ENCODE peak calls at places on chromosomes 4 and X, in nine cellular contexts. One of them, this sample, is unnamed.

GRCh38 chrX:135396109-135396508 is 25.6 kb upstream of the SMIM10L2A start:
- DNase-seq in AG10803: peak; percentile 0
- DNase-seq in Caco-2: no peak
- DNase-seq in activated CD4-positive, alpha-beta T cell treated with anti-CD3 and anti-CD28 coated beads, Interleukin-2, amount 50 U/mL, for 4 hours: no peak
- DNase-seq in GM23338: no peak
- DNase-seq in NCI-H748 treated with DMSO at 0.1 percent for 48 hours: no peak
- DNase-seq in activated CD8-positive, alpha-beta memory T cell treated with anti-CD3 and anti-CD28 coated beads for 1 hour: no peak
- DNase-seq in sciatic nerve: no peak
- DNase-seq in HFF-Myc: no peak
- DNase-seq in this sample: no peak

GRCh38 chrX:153537526-153538295 is 20.3 kb downstream of the ATP2B3 start:
- DNase-seq in AG10803: no peak
- DNase-seq in Caco-2: no peak
- DNase-seq in activated CD4-positive, alpha-beta T cell treated with anti-CD3 and anti-CD28 coated beads, Interleukin-2, amount 50 U/mL, for 4 hours: no peak
- DNase-seq in GM23338: no peak
- DNase-seq in NCI-H748 treated with DMSO at 0.1 percent for 48 hours: no peak
- DNase-seq in activated CD8-positive, alpha-beta memory T cell treated with anti-CD3 and anti-CD28 coated beads for 1 hour: no peak
- DNase-seq in sciatic nerve: no peak
- DNase-seq in HFF-Myc: no peak
- DNase-seq in this sample: no peak

GRCh38 chr4:6493668-6494304 is 21.4 kb upstream of the PPP2R2C start:
- DNase-seq in AG10803: peak; percentile 12
- DNase-seq in Caco-2: no peak
- DNase-seq in activated CD4-positive, alpha-beta T cell treated with anti-CD3 and anti-CD28 coated beads, Interleukin-2, amount 50 U/mL, for 4 hours: no peak
- DNase-seq in GM23338: peak; percentile 78
- DNase-seq in NCI-H748 treated with DMSO at 0.1 percent for 48 hours: no peak
- DNase-seq in activated CD8-positive, alpha-beta memory T cell treated with anti-CD3 and anti-CD28 coated beads for 1 hour: no peak
- DNase-seq in sciatic nerve: no peak
- DNase-seq in HFF-Myc: no peak
- DNase-seq in this sample: no peak

GRCh38 chr4:166594326-166594946 is 639.9 kb downstream of the SPOCK3 start:
- DNase-seq in AG10803: peak; percentile 2
- DNase-seq in Caco-2: peak; percentile 55
- DNase-seq in activated CD4-positive, alpha-beta T cell treated with anti-CD3 and anti-CD28 coated beads, Interleukin-2, amount 50 U/mL, for 4 hours: no peak
- DNase-seq in GM23338: peak; percentile 85
- DNase-seq in NCI-H748 treated with DMSO at 0.1 percent for 48 hours: peak; percentile 42
- DNase-seq in activated CD8-positive, alpha-beta memory T cell treated with anti-CD3 and anti-CD28 coated beads for 1 hour: no peak
- DNase-seq in sciatic nerve: no peak
- DNase-seq in HFF-Myc: peak; percentile 6
- DNase-seq in this sample: no peak

GRCh38 chr4:118814901-118815300 is 21.0 kb downstream of the SEC24D start:
- DNase-seq in AG10803: no peak
- DNase-seq in Caco-2: no peak
- DNase-seq in activated CD4-positive, alpha-beta T cell treated with anti-CD3 and anti-CD28 coated beads, Interleukin-2, amount 50 U/mL, for 4 hours: no peak
- DNase-seq in GM23338: no peak
- DNase-seq in NCI-H748 treated with DMSO at 0.1 percent for 48 hours: no peak
- DNase-seq in activated CD8-positive, alpha-beta memory T cell treated with anti-CD3 and anti-CD28 coated beads for 1 hour: no peak
- DNase-seq in sciatic nerve: no peak
- DNase-seq in HFF-Myc: no peak
- DNase-seq in this sample: no peak

GRCh38 chr4:65825121-65825520 is 154.8 kb upstream of the EPHA5 start:
- DNase-seq in AG10803: no peak
- DNase-seq in Caco-2: no peak
- DNase-seq in activated CD4-positive, alpha-beta T cell treated with anti-CD3 and anti-CD28 coated beads, Interleukin-2, amount 50 U/mL, for 4 hours: no peak
- DNase-seq in GM23338: no peak
- DNase-seq in NCI-H748 treated with DMSO at 0.1 percent for 48 hours: no peak
- DNase-seq in activated CD8-positive, alpha-beta memory T cell treated with anti-CD3 and anti-CD28 coated beads for 1 hour: no peak
- DNase-seq in sciatic nerve: no peak
- DNase-seq in HFF-Myc: no peak
- DNase-seq in this sample: no peak

GRCh38 chr4:48002267-48002666 is 14.2 kb downstream of the CNGA1 start:
- DNase-seq in AG10803: no peak
- DNase-seq in Caco-2: no peak
- DNase-seq in activated CD4-positive, alpha-beta T cell treated with anti-CD3 and anti-CD28 coated beads, Interleukin-2, amount 50 U/mL, for 4 hours: no peak
- DNase-seq in GM23338: no peak
- DNase-seq in NCI-H748 treated with DMSO at 0.1 percent for 48 hours: no peak
- DNase-seq in activated CD8-positive, alpha-beta memory T cell treated with anti-CD3 and anti-CD28 coated beads for 1 hour: no peak
- DNase-seq in sciatic nerve: no peak
- DNase-seq in HFF-Myc: no peak
- DNase-seq in this sample: no peak

GRCh38 chrX:133810925-133811324 is 174.5 kb downstream of the GPC3 start:
- DNase-seq in AG10803: no peak
- DNase-seq in Caco-2: no peak
- DNase-seq in activated CD4-positive, alpha-beta T cell treated with anti-CD3 and anti-CD28 coated beads, Interleukin-2, amount 50 U/mL, for 4 hours: no peak
- DNase-seq in GM23338: no peak
- DNase-seq in NCI-H748 treated with DMSO at 0.1 percent for 48 hours: no peak
- DNase-seq in activated CD8-positive, alpha-beta memory T cell treated with anti-CD3 and anti-CD28 coated beads for 1 hour: no peak
- DNase-seq in sciatic nerve: no peak
- DNase-seq in HFF-Myc: no peak
- DNase-seq in this sample: no peak

GRCh38 chrX:135437867-135438733 is 16.4 kb downstream of the SMIM10L2A start:
- DNase-seq in AG10803: no peak
- DNase-seq in Caco-2: peak; percentile 42
- DNase-seq in activated CD4-positive, alpha-beta T cell treated with anti-CD3 and anti-CD28 coated beads, Interleukin-2, amount 50 U/mL, for 4 hours: no peak
- DNase-seq in GM23338: peak; percentile 38
- DNase-seq in NCI-H748 treated with DMSO at 0.1 percent for 48 hours: no peak
- DNase-seq in activated CD8-positive, alpha-beta memory T cell treated with anti-CD3 and anti-CD28 coated beads for 1 hour: no peak
- DNase-seq in sciatic nerve: no peak
- DNase-seq in HFF-Myc: no peak
- DNase-seq in this sample: no peak

GRCh38 chrX:118347131-118347530 is 1.2 kb downstream of the WDR44 start:
- DNase-seq in AG10803: peak; percentile 45
- DNase-seq in Caco-2: no peak
- DNase-seq in activated CD4-positive, alpha-beta T cell treated with anti-CD3 and anti-CD28 coated beads, Interleukin-2, amount 50 U/mL, for 4 hours: no peak
- DNase-seq in GM23338: no peak
- DNase-seq in NCI-H748 treated with DMSO at 0.1 percent for 48 hours: peak; percentile 45
- DNase-seq in activated CD8-positive, alpha-beta memory T cell treated with anti-CD3 and anti-CD28 coated beads for 1 hour: no peak
- DNase-seq in sciatic nerve: no peak
- DNase-seq in HFF-Myc: no peak
- DNase-seq in this sample: no peak

GRCh38 chr4:31088600-31089230 is 368.5 kb downstream of the PCDH7 start:
- DNase-seq in AG10803: no peak
- DNase-seq in Caco-2: peak; percentile 10
- DNase-seq in activated CD4-positive, alpha-beta T cell treated with anti-CD3 and anti-CD28 coated beads, Interleukin-2, amount 50 U/mL, for 4 hours: no peak
- DNase-seq in GM23338: no peak
- DNase-seq in NCI-H748 treated with DMSO at 0.1 percent for 48 hours: peak; percentile 23
- DNase-seq in activated CD8-positive, alpha-beta memory T cell treated with anti-CD3 and anti-CD28 coated beads for 1 hour: no peak
- DNase-seq in sciatic nerve: no peak
- DNase-seq in HFF-Myc: no peak
- DNase-seq in this sample: no peak

GRCh38 chr4:14152834-14153519 is 525.5 kb upstream of the BOD1L1 start:
- DNase-seq in AG10803: no peak
- DNase-seq in Caco-2: no peak
- DNase-seq in activated CD4-positive, alpha-beta T cell treated with anti-CD3 and anti-CD28 coated beads, Interleukin-2, amount 50 U/mL, for 4 hours: no peak
- DNase-seq in GM23338: no peak
- DNase-seq in NCI-H748 treated with DMSO at 0.1 percent for 48 hours: no peak
- DNase-seq in activated CD8-positive, alpha-beta memory T cell treated with anti-CD3 and anti-CD28 coated beads for 1 hour: no peak
- DNase-seq in sciatic nerve: no peak
- DNase-seq in HFF-Myc: no peak
- DNase-seq in this sample: no peak

GRCh38 chrX:46961574-46962279 is 49.5 kb downstream of the JADE3 start:
- DNase-seq in AG10803: no peak
- DNase-seq in Caco-2: no peak
- DNase-seq in activated CD4-positive, alpha-beta T cell treated with anti-CD3 and anti-CD28 coated beads, Interleukin-2, amount 50 U/mL, for 4 hours: no peak
- DNase-seq in GM23338: peak; percentile 5
- DNase-seq in NCI-H748 treated with DMSO at 0.1 percent for 48 hours: no peak
- DNase-seq in activated CD8-positive, alpha-beta memory T cell treated with anti-CD3 and anti-CD28 coated beads for 1 hour: no peak
- DNase-seq in sciatic nerve: no peak
- DNase-seq in HFF-Myc: no peak
- DNase-seq in this sample: no peak

GRCh38 chr4:40621592-40622512 is 7.8 kb downstream of the RBM47 start:
- DNase-seq in AG10803: peak; percentile 99
- DNase-seq in Caco-2: peak; percentile 64
- DNase-seq in activated CD4-positive, alpha-beta T cell treated with anti-CD3 and anti-CD28 coated beads, Interleukin-2, amount 50 U/mL, for 4 hours: no peak
- DNase-seq in GM23338: peak; percentile 72
- DNase-seq in NCI-H748 treated with DMSO at 0.1 percent for 48 hours: no peak
- DNase-seq in activated CD8-positive, alpha-beta memory T cell treated with anti-CD3 and anti-CD28 coated beads for 1 hour: no peak
- DNase-seq in sciatic nerve: peak; percentile 83
- DNase-seq in HFF-Myc: peak; percentile 70
- DNase-seq in this sample: no peak

GRCh38 chrX:39144323-39144722 is 343.1 kb downstream of the MID1IP1 start:
- DNase-seq in AG10803: no peak
- DNase-seq in Caco-2: no peak
- DNase-seq in activated CD4-positive, alpha-beta T cell treated with anti-CD3 and anti-CD28 coated beads, Interleukin-2, amount 50 U/mL, for 4 hours: no peak
- DNase-seq in GM23338: no peak
- DNase-seq in NCI-H748 treated with DMSO at 0.1 percent for 48 hours: no peak
- DNase-seq in activated CD8-positive, alpha-beta memory T cell treated with anti-CD3 and anti-CD28 coated beads for 1 hour: no peak
- DNase-seq in sciatic nerve: no peak
- DNase-seq in HFF-Myc: no peak
- DNase-seq in this sample: no peak

GRCh38 chrX:30713061-30713525 is 59.9 kb downstream of the GK start:
- DNase-seq in AG10803: peak; percentile 72
- DNase-seq in Caco-2: peak; percentile 70
- DNase-seq in activated CD4-positive, alpha-beta T cell treated with anti-CD3 and anti-CD28 coated beads, Interleukin-2, amount 50 U/mL, for 4 hours: peak; percentile 33
- DNase-seq in GM23338: peak; percentile 73
- DNase-seq in NCI-H748 treated with DMSO at 0.1 percent for 48 hours: peak; percentile 11
- DNase-seq in activated CD8-positive, alpha-beta memory T cell treated with anti-CD3 and anti-CD28 coated beads for 1 hour: no peak
- DNase-seq in sciatic nerve: peak; percentile 63
- DNase-seq in HFF-Myc: peak; percentile 15
- DNase-seq in this sample: peak; percentile 1

GRCh38 chr4:52059372-52059771 is 8.3 kb downstream of the SPATA18 start:
- DNase-seq in AG10803: peak; percentile 75
- DNase-seq in Caco-2: no peak
- DNase-seq in activated CD4-positive, alpha-beta T cell treated with anti-CD3 and anti-CD28 coated beads, Interleukin-2, amount 50 U/mL, for 4 hours: no peak
- DNase-seq in GM23338: no peak
- DNase-seq in NCI-H748 treated with DMSO at 0.1 percent for 48 hours: no peak
- DNase-seq in activated CD8-positive, alpha-beta memory T cell treated with anti-CD3 and anti-CD28 coated beads for 1 hour: no peak
- DNase-seq in sciatic nerve: no peak
- DNase-seq in HFF-Myc: no peak
- DNase-seq in this sample: no peak

GRCh38 chr4:35565640-35566039 is 678.7 kb downstream of the ARAP2 start:
- DNase-seq in AG10803: no peak
- DNase-seq in Caco-2: no peak
- DNase-seq in activated CD4-positive, alpha-beta T cell treated with anti-CD3 and anti-CD28 coated beads, Interleukin-2, amount 50 U/mL, for 4 hours: no peak
- DNase-seq in GM23338: peak; percentile 17
- DNase-seq in NCI-H748 treated with DMSO at 0.1 percent for 48 hours: no peak
- DNase-seq in activated CD8-positive, alpha-beta memory T cell treated with anti-CD3 and anti-CD28 coated beads for 1 hour: no peak
- DNase-seq in sciatic nerve: no peak
- DNase-seq in HFF-Myc: no peak
- DNase-seq in this sample: no peak

GRCh38 chr4:5954056-5954760 is 61.3 kb upstream of the CRMP1 start:
- DNase-seq in AG10803: no peak
- DNase-seq in Caco-2: no peak
- DNase-seq in activated CD4-positive, alpha-beta T cell treated with anti-CD3 and anti-CD28 coated beads, Interleukin-2, amount 50 U/mL, for 4 hours: no peak
- DNase-seq in GM23338: no peak
- DNase-seq in NCI-H748 treated with DMSO at 0.1 percent for 48 hours: no peak
- DNase-seq in activated CD8-positive, alpha-beta memory T cell treated with anti-CD3 and anti-CD28 coated beads for 1 hour: no peak
- DNase-seq in sciatic nerve: peak; percentile 14
- DNase-seq in HFF-Myc: no peak
- DNase-seq in this sample: no peak

GRCh38 chr4:99625369-99625768 is 32.3 kb downstream of the C4orf54 start:
- DNase-seq in AG10803: no peak
- DNase-seq in Caco-2: no peak
- DNase-seq in activated CD4-positive, alpha-beta T cell treated with anti-CD3 and anti-CD28 coated beads, Interleukin-2, amount 50 U/mL, for 4 hours: no peak
- DNase-seq in GM23338: no peak
- DNase-seq in NCI-H748 treated with DMSO at 0.1 percent for 48 hours: no peak
- DNase-seq in activated CD8-positive, alpha-beta memory T cell treated with anti-CD3 and anti-CD28 coated beads for 1 hour: no peak
- DNase-seq in sciatic nerve: no peak
- DNase-seq in HFF-Myc: no peak
- DNase-seq in this sample: no peak

GRCh38 chr4:150038335-150039076 is 39.7 kb upstream of the DCLK2 start:
- DNase-seq in AG10803: no peak
- DNase-seq in Caco-2: no peak
- DNase-seq in activated CD4-positive, alpha-beta T cell treated with anti-CD3 and anti-CD28 coated beads, Interleukin-2, amount 50 U/mL, for 4 hours: no peak
- DNase-seq in GM23338: no peak
- DNase-seq in NCI-H748 treated with DMSO at 0.1 percent for 48 hours: no peak
- DNase-seq in activated CD8-positive, alpha-beta memory T cell treated with anti-CD3 and anti-CD28 coated beads for 1 hour: no peak
- DNase-seq in sciatic nerve: no peak
- DNase-seq in HFF-Myc: no peak
- DNase-seq in this sample: no peak

GRCh38 chr4:680565-680930 is 6.2 kb downstream of the MYL5 start:
- DNase-seq in AG10803: no peak
- DNase-seq in Caco-2: no peak
- DNase-seq in activated CD4-positive, alpha-beta T cell treated with anti-CD3 and anti-CD28 coated beads, Interleukin-2, amount 50 U/mL, for 4 hours: no peak
- DNase-seq in GM23338: peak; percentile 64
- DNase-seq in NCI-H748 treated with DMSO at 0.1 percent for 48 hours: no peak
- DNase-seq in activated CD8-positive, alpha-beta memory T cell treated with anti-CD3 and anti-CD28 coated beads for 1 hour: no peak
- DNase-seq in sciatic nerve: no peak
- DNase-seq in HFF-Myc: no peak
- DNase-seq in this sample: no peak

GRCh38 chrX:134622813-134623185 is 35.5 kb downstream of the PLAC1 start:
- DNase-seq in AG10803: peak; percentile 51
- DNase-seq in Caco-2: no peak
- DNase-seq in activated CD4-positive, alpha-beta T cell treated with anti-CD3 and anti-CD28 coated beads, Interleukin-2, amount 50 U/mL, for 4 hours: no peak
- DNase-seq in GM23338: no peak
- DNase-seq in NCI-H748 treated with DMSO at 0.1 percent for 48 hours: no peak
- DNase-seq in activated CD8-positive, alpha-beta memory T cell treated with anti-CD3 and anti-CD28 coated beads for 1 hour: no peak
- DNase-seq in sciatic nerve: no peak
- DNase-seq in HFF-Myc: no peak
- DNase-seq in this sample: no peak

GRCh38 chrX:74923942-74924448 is 1.3 kb downstream of the NEXMIF start:
- DNase-seq in AG10803: peak; percentile 4
- DNase-seq in Caco-2: no peak
- DNase-seq in activated CD4-positive, alpha-beta T cell treated with anti-CD3 and anti-CD28 coated beads, Interleukin-2, amount 50 U/mL, for 4 hours: no peak
- DNase-seq in GM23338: peak; percentile 37
- DNase-seq in NCI-H748 treated with DMSO at 0.1 percent for 48 hours: peak; percentile 33
- DNase-seq in activated CD8-positive, alpha-beta memory T cell treated with anti-CD3 and anti-CD28 coated beads for 1 hour: no peak
- DNase-seq in sciatic nerve: peak; percentile 59
- DNase-seq in HFF-Myc: no peak
- DNase-seq in this sample: no peak

GRCh38 chr4:157700898-157701694 is 471.7 kb downstream of the GASK1B start:
- DNase-seq in AG10803: no peak
- DNase-seq in Caco-2: no peak
- DNase-seq in activated CD4-positive, alpha-beta T cell treated with anti-CD3 and anti-CD28 coated beads, Interleukin-2, amount 50 U/mL, for 4 hours: no peak
- DNase-seq in GM23338: no peak
- DNase-seq in NCI-H748 treated with DMSO at 0.1 percent for 48 hours: no peak
- DNase-seq in activated CD8-positive, alpha-beta memory T cell treated with anti-CD3 and anti-CD28 coated beads for 1 hour: no peak
- DNase-seq in sciatic nerve: no peak
- DNase-seq in HFF-Myc: no peak
- DNase-seq in this sample: no peak

GRCh38 chr4:99938243-99938753 is 8.1 kb downstream of the DNAJB14 start:
- DNase-seq in AG10803: no peak
- DNase-seq in Caco-2: no peak
- DNase-seq in activated CD4-positive, alpha-beta T cell treated with anti-CD3 and anti-CD28 coated beads, Interleukin-2, amount 50 U/mL, for 4 hours: no peak
- DNase-seq in GM23338: no peak
- DNase-seq in NCI-H748 treated with DMSO at 0.1 percent for 48 hours: no peak
- DNase-seq in activated CD8-positive, alpha-beta memory T cell treated with anti-CD3 and anti-CD28 coated beads for 1 hour: no peak
- DNase-seq in sciatic nerve: no peak
- DNase-seq in HFF-Myc: no peak
- DNase-seq in this sample: no peak

GRCh38 chrX:46770817-46771163 is 11.9 kb upstream of the SLC9A7 start:
- DNase-seq in AG10803: peak; percentile 89
- DNase-seq in Caco-2: no peak
- DNase-seq in activated CD4-positive, alpha-beta T cell treated with anti-CD3 and anti-CD28 coated beads, Interleukin-2, amount 50 U/mL, for 4 hours: no peak
- DNase-seq in GM23338: no peak
- DNase-seq in NCI-H748 treated with DMSO at 0.1 percent for 48 hours: no peak
- DNase-seq in activated CD8-positive, alpha-beta memory T cell treated with anti-CD3 and anti-CD28 coated beads for 1 hour: no peak
- DNase-seq in sciatic nerve: no peak
- DNase-seq in HFF-Myc: no peak
- DNase-seq in this sample: no peak

GRCh38 chr4:59973496-59973895 is 1226.6 kb upstream of the ADGRL3 start:
- DNase-seq in AG10803: no peak
- DNase-seq in Caco-2: no peak
- DNase-seq in activated CD4-positive, alpha-beta T cell treated with anti-CD3 and anti-CD28 coated beads, Interleukin-2, amount 50 U/mL, for 4 hours: no peak
- DNase-seq in GM23338: no peak
- DNase-seq in NCI-H748 treated with DMSO at 0.1 percent for 48 hours: no peak
- DNase-seq in activated CD8-positive, alpha-beta memory T cell treated with anti-CD3 and anti-CD28 coated beads for 1 hour: no peak
- DNase-seq in sciatic nerve: no peak
- DNase-seq in HFF-Myc: no peak
- DNase-seq in this sample: no peak

GRCh38 chrX:153352858-153353257 is 18.9 kb downstream of the ZNF275 start:
- DNase-seq in AG10803: no peak
- DNase-seq in Caco-2: no peak
- DNase-seq in activated CD4-positive, alpha-beta T cell treated with anti-CD3 and anti-CD28 coated beads, Interleukin-2, amount 50 U/mL, for 4 hours: no peak
- DNase-seq in GM23338: no peak
- DNase-seq in NCI-H748 treated with DMSO at 0.1 percent for 48 hours: no peak
- DNase-seq in activated CD8-positive, alpha-beta memory T cell treated with anti-CD3 and anti-CD28 coated beads for 1 hour: no peak
- DNase-seq in sciatic nerve: no peak
- DNase-seq in HFF-Myc: no peak
- DNase-seq in this sample: no peak

GRCh38 chr4:38310446-38311043 is 350.3 kb downstream of the PTTG2 start:
- DNase-seq in AG10803: no peak
- DNase-seq in Caco-2: no peak
- DNase-seq in activated CD4-positive, alpha-beta T cell treated with anti-CD3 and anti-CD28 coated beads, Interleukin-2, amount 50 U/mL, for 4 hours: peak; percentile 42
- DNase-seq in GM23338: peak; percentile 23
- DNase-seq in NCI-H748 treated with DMSO at 0.1 percent for 48 hours: no peak
- DNase-seq in activated CD8-positive, alpha-beta memory T cell treated with anti-CD3 and anti-CD28 coated beads for 1 hour: no peak
- DNase-seq in sciatic nerve: no peak
- DNase-seq in HFF-Myc: no peak
- DNase-seq in this sample: no peak

This sample was measured in substantia nigra.